ENCODE peak calls at places on chromosome 15, in seven cellular contexts. One of them, this sample, is unnamed.

GRCh38 chr15:96585634-96586386 is 255.3 kb downstream of the NR2F2 start:
- DNase-seq in NCI-H1092 treated with DMSO at 0.1 percent for 48 hours: no peak
- DNase-seq in fibroblast of the conjunctiva: peak
- DNase-seq in astrocyte of the spinal cord: peak
- DNase-seq in AML-193: peak
- DNase-seq in left cardiac atrium: no peak
- DNase-seq in HTR-8/SVneo: peak
- DNase-seq in this sample: no peak

GRCh38 chr15:74631935-74632560 is 16.4 kb downstream of the CLK3 start:
- DNase-seq in NCI-H1092 treated with DMSO at 0.1 percent for 48 hours: peak
- DNase-seq in fibroblast of the conjunctiva: no peak
- DNase-seq in astrocyte of the spinal cord: peak
- DNase-seq in AML-193: peak
- DNase-seq in left cardiac atrium: peak
- DNase-seq in HTR-8/SVneo: peak
- DNase-seq in this sample: peak

GRCh38 chr15:90839187-90840071 is 29.0 kb upstream of the FURIN start:
- DNase-seq in NCI-H1092 treated with DMSO at 0.1 percent for 48 hours: peak
- DNase-seq in fibroblast of the conjunctiva: no peak
- DNase-seq in astrocyte of the spinal cord: peak
- DNase-seq in AML-193: peak
- DNase-seq in left cardiac atrium: peak
- DNase-seq in HTR-8/SVneo: no peak
- DNase-seq in this sample: no peak

GRCh38 chr15:99416191-99417188 is 149.3 kb upstream of the MEF2A start:
- DNase-seq in NCI-H1092 treated with DMSO at 0.1 percent for 48 hours: no peak
- DNase-seq in fibroblast of the conjunctiva: no peak
- DNase-seq in astrocyte of the spinal cord: no peak
- DNase-seq in AML-193: no peak
- DNase-seq in left cardiac atrium: no peak
- DNase-seq in HTR-8/SVneo: no peak
- DNase-seq in this sample: no peak

GRCh38 chr15:74040115-74040850 is 42.1 kb downstream of the GOLGA6A start:
- DNase-seq in NCI-H1092 treated with DMSO at 0.1 percent for 48 hours: no peak
- DNase-seq in fibroblast of the conjunctiva: peak
- DNase-seq in astrocyte of the spinal cord: peak
- DNase-seq in AML-193: no peak
- DNase-seq in left cardiac atrium: peak
- DNase-seq in HTR-8/SVneo: peak
- DNase-seq in this sample: no peak

GRCh38 chr15:97410907-97411575 is 549.5 kb upstream of the ARRDC4 start:
- DNase-seq in NCI-H1092 treated with DMSO at 0.1 percent for 48 hours: no peak
- DNase-seq in fibroblast of the conjunctiva: no peak
- DNase-seq in astrocyte of the spinal cord: no peak
- DNase-seq in AML-193: no peak
- DNase-seq in left cardiac atrium: peak
- DNase-seq in HTR-8/SVneo: no peak
- DNase-seq in this sample: no peak

GRCh38 chr15:51240066-51240465 is 98.3 kb downstream of the CYP19A1 start:
- DNase-seq in NCI-H1092 treated with DMSO at 0.1 percent for 48 hours: no peak
- DNase-seq in fibroblast of the conjunctiva: no peak
- DNase-seq in astrocyte of the spinal cord: no peak
- DNase-seq in AML-193: no peak
- DNase-seq in left cardiac atrium: no peak
- DNase-seq in HTR-8/SVneo: no peak
- DNase-seq in this sample: no peak

GRCh38 chr15:69751575-69751974 is 299.0 kb downstream of the RPLP1 start:
- DNase-seq in NCI-H1092 treated with DMSO at 0.1 percent for 48 hours: no peak
- DNase-seq in fibroblast of the conjunctiva: no peak
- DNase-seq in astrocyte of the spinal cord: no peak
- DNase-seq in AML-193: no peak
- DNase-seq in left cardiac atrium: no peak
- DNase-seq in HTR-8/SVneo: no peak
- DNase-seq in this sample: no peak

GRCh38 chr15:67836477-67836876 is 3.4 kb downstream of the RNU6-1 start:
- DNase-seq in NCI-H1092 treated with DMSO at 0.1 percent for 48 hours: peak
- DNase-seq in fibroblast of the conjunctiva: no peak
- DNase-seq in astrocyte of the spinal cord: peak
- DNase-seq in AML-193: peak
- DNase-seq in left cardiac atrium: no peak
- DNase-seq in HTR-8/SVneo: no peak
- DNase-seq in this sample: no peak

GRCh38 chr15:45794768-45795486 is 160.1 kb downstream of the SQOR start:
- DNase-seq in NCI-H1092 treated with DMSO at 0.1 percent for 48 hours: peak
- DNase-seq in fibroblast of the conjunctiva: no peak
- DNase-seq in astrocyte of the spinal cord: no peak
- DNase-seq in AML-193: no peak
- DNase-seq in left cardiac atrium: no peak
- DNase-seq in HTR-8/SVneo: no peak
- DNase-seq in this sample: no peak

GRCh38 chr15:76963596-76963995 is 31.3 kb upstream of the PSTPIP1 start:
- DNase-seq in NCI-H1092 treated with DMSO at 0.1 percent for 48 hours: no peak
- DNase-seq in fibroblast of the conjunctiva: no peak
- DNase-seq in astrocyte of the spinal cord: no peak
- DNase-seq in AML-193: no peak
- DNase-seq in left cardiac atrium: no peak
- DNase-seq in HTR-8/SVneo: no peak
- DNase-seq in this sample: no peak

GRCh38 chr15:98599911-98600685 is 48.2 kb upstream of the IGF1R start:
- DNase-seq in NCI-H1092 treated with DMSO at 0.1 percent for 48 hours: no peak
- DNase-seq in fibroblast of the conjunctiva: peak
- DNase-seq in astrocyte of the spinal cord: peak
- DNase-seq in AML-193: peak
- DNase-seq in left cardiac atrium: peak
- DNase-seq in HTR-8/SVneo: no peak
- DNase-seq in this sample: no peak

GRCh38 chr15:96344706-96345559 is 14.4 kb downstream of the NR2F2 start:
- DNase-seq in NCI-H1092 treated with DMSO at 0.1 percent for 48 hours: no peak
- DNase-seq in fibroblast of the conjunctiva: no peak
- DNase-seq in astrocyte of the spinal cord: peak
- DNase-seq in AML-193: no peak
- DNase-seq in left cardiac atrium: no peak
- DNase-seq in HTR-8/SVneo: no peak
- DNase-seq in this sample: no peak

GRCh38 chr15:31329640-31330010 is 3.0 kb downstream of the KLF13 start:
- DNase-seq in NCI-H1092 treated with DMSO at 0.1 percent for 48 hours: no peak
- DNase-seq in fibroblast of the conjunctiva: no peak
- DNase-seq in astrocyte of the spinal cord: no peak
- DNase-seq in AML-193: no peak
- DNase-seq in left cardiac atrium: no peak
- DNase-seq in HTR-8/SVneo: no peak
- DNase-seq in this sample: no peak

GRCh38 chr15:31501536-31502157 is 175.0 kb downstream of the KLF13 start:
- DNase-seq in NCI-H1092 treated with DMSO at 0.1 percent for 48 hours: no peak
- DNase-seq in fibroblast of the conjunctiva: no peak
- DNase-seq in astrocyte of the spinal cord: no peak
- DNase-seq in AML-193: no peak
- DNase-seq in left cardiac atrium: no peak
- DNase-seq in HTR-8/SVneo: no peak
- DNase-seq in this sample: no peak

GRCh38 chr15:90037961-90038633 is 37.0 kb downstream of the ZNF710 start:
- DNase-seq in NCI-H1092 treated with DMSO at 0.1 percent for 48 hours: no peak
- DNase-seq in fibroblast of the conjunctiva: no peak
- DNase-seq in astrocyte of the spinal cord: no peak
- DNase-seq in AML-193: no peak
- DNase-seq in left cardiac atrium: peak
- DNase-seq in HTR-8/SVneo: no peak
- DNase-seq in this sample: no peak

GRCh38 chr15:79948095-79948695 is 22.8 kb downstream of the BCL2A1 start:
- DNase-seq in NCI-H1092 treated with DMSO at 0.1 percent for 48 hours: no peak
- DNase-seq in fibroblast of the conjunctiva: no peak
- DNase-seq in astrocyte of the spinal cord: no peak
- DNase-seq in AML-193: no peak
- DNase-seq in left cardiac atrium: no peak
- DNase-seq in HTR-8/SVneo: no peak
- DNase-seq in this sample: no peak

GRCh38 chr15:51144021-51144532 is 49.4 kb upstream of the TNFAIP8L3 start:
- DNase-seq in NCI-H1092 treated with DMSO at 0.1 percent for 48 hours: no peak
- DNase-seq in fibroblast of the conjunctiva: peak
- DNase-seq in astrocyte of the spinal cord: peak
- DNase-seq in AML-193: no peak
- DNase-seq in left cardiac atrium: no peak
- DNase-seq in HTR-8/SVneo: no peak
- DNase-seq in this sample: no peak

GRCh38 chr15:101254157-101255065 is 2.6 kb upstream of the CHSY1 start:
- DNase-seq in NCI-H1092 treated with DMSO at 0.1 percent for 48 hours: no peak
- DNase-seq in fibroblast of the conjunctiva: no peak
- DNase-seq in astrocyte of the spinal cord: no peak
- DNase-seq in AML-193: no peak
- DNase-seq in left cardiac atrium: no peak
- DNase-seq in HTR-8/SVneo: no peak
- DNase-seq in this sample: no peak

GRCh38 chr15:83396071-83396470 is 51.1 kb upstream of the SH3GL3 start:
- DNase-seq in NCI-H1092 treated with DMSO at 0.1 percent for 48 hours: no peak
- DNase-seq in fibroblast of the conjunctiva: no peak
- DNase-seq in astrocyte of the spinal cord: no peak
- DNase-seq in AML-193: no peak
- DNase-seq in left cardiac atrium: peak
- DNase-seq in HTR-8/SVneo: no peak
- DNase-seq in this sample: no peak

GRCh38 chr15:55564347-55565145 is 23.6 kb downstream of the PYGO1 start:
- DNase-seq in NCI-H1092 treated with DMSO at 0.1 percent for 48 hours: no peak
- DNase-seq in fibroblast of the conjunctiva: no peak
- DNase-seq in astrocyte of the spinal cord: no peak
- DNase-seq in AML-193: no peak
- DNase-seq in left cardiac atrium: no peak
- DNase-seq in HTR-8/SVneo: no peak
- DNase-seq in this sample: no peak

GRCh38 chr15:78681306-78682012 is 40.4 kb upstream of the CHRNB4 start:
- DNase-seq in NCI-H1092 treated with DMSO at 0.1 percent for 48 hours: peak
- DNase-seq in fibroblast of the conjunctiva: no peak
- DNase-seq in astrocyte of the spinal cord: no peak
- DNase-seq in AML-193: no peak
- DNase-seq in left cardiac atrium: no peak
- DNase-seq in HTR-8/SVneo: no peak
- DNase-seq in this sample: no peak

GRCh38 chr15:46857103-46857502 is 860.2 kb upstream of the SEMA6D start:
- DNase-seq in NCI-H1092 treated with DMSO at 0.1 percent for 48 hours: peak
- DNase-seq in fibroblast of the conjunctiva: no peak
- DNase-seq in astrocyte of the spinal cord: no peak
- DNase-seq in AML-193: no peak
- DNase-seq in left cardiac atrium: no peak
- DNase-seq in HTR-8/SVneo: no peak
- DNase-seq in this sample: no peak